ENCODE peak calls at places on chromosomes 3 and 15, in ten cellular contexts. A is colonic mucosa, P is fibroblast of lung, H is brain microvascular endothelial cell, L is heart left ventricle, N is PC-9, E is Peyer's patch, V is WERI-Rb-1, Z is dorsolateral prefrontal cortex, U is right lobe of liver. I is an unnamed sample.

GRCh38 chr3:64595253-64595694 is 92.5 kb downstream of the ADAMTS9 start:
- DNase-seq in A (no peak), P (peak), H (peak), L (peak), N (no peak), E (no peak), V (no peak), Z (no peak), U (no peak), I (no peak)

GRCh38 chr15:67174864-67175573 is 79.4 kb downstream of the AAGAB start:
- DNase-seq in A (peak), P (no peak), H (no peak), L (no peak), N (peak), E (peak), V (no peak), Z (no peak), U (no peak), I (no peak)

GRCh38 chr3:120796944-120797343 is 54.4 kb downstream of the GTF2E1 start:
- DNase-seq in A (no peak), P (no peak), H (no peak), L (no peak), N (no peak), E (no peak), V (no peak), Z (no peak), U (no peak), I (no peak)

GRCh38 chr3:5974637-5975322 is 787.3 kb downstream of the EDEM1 start:
- DNase-seq in A (no peak), P (no peak), H (no peak), L (no peak), N (no peak), E (no peak), V (no peak), Z (no peak), U (no peak), I (no peak)

GRCh38 chr3:190585771-190586630 is 72.1 kb downstream of the IL1RAP start:
- DNase-seq in A (no peak), P (peak), H (peak), L (no peak), N (peak), E (no peak), V (no peak), Z (no peak), U (no peak), I (no peak)

GRCh38 chr3:140011086-140011485 is 76.1 kb downstream of the CLSTN2 start:
- DNase-seq in A (no peak), P (no peak), H (no peak), L (no peak), N (no peak), E (no peak), V (no peak), Z (no peak), U (no peak), I (no peak)

GRCh38 chr3:81998139-81998755 is 236.8 kb upstream of the GBE1 start:
- DNase-seq in A (no peak), P (peak), H (peak), L (no peak), N (no peak), E (no peak), V (no peak), Z (no peak), U (no peak), I (no peak)

GRCh38 chr15:38895326-38896282 is 331.0 kb upstream of the RASGRP1 start:
- DNase-seq in A (no peak), P (peak), H (peak), L (no peak), N (no peak), E (no peak), V (no peak), Z (no peak), U (no peak), I (no peak)

GRCh38 chr15:73927003-73927475 is 777 bp downstream of the LOXL1 start:
- DNase-seq in A (peak), P (no peak), H (no peak), L (peak), N (peak), E (peak), V (no peak), Z (no peak), U (no peak), I (no peak)

GRCh38 chr3:4766263-4766662 is 213.0 kb upstream of the BHLHE40 start:
- DNase-seq in A (no peak), P (no peak), H (no peak), L (no peak), N (no peak), E (no peak), V (no peak), Z (no peak), U (no peak), I (no peak)

GRCh38 chr3:50617911-50618481 is 1.0 kb downstream of the MAPKAPK3 start:
- DNase-seq in A (no peak), P (no peak), H (no peak), L (no peak), N (no peak), E (no peak), V (no peak), Z (no peak), U (no peak), I (no peak)

GRCh38 chr3:7546219-7546618 is 685.3 kb downstream of the GRM7 start:
- DNase-seq in A (no peak), P (peak), H (peak), L (no peak), N (no peak), E (no peak), V (no peak), Z (no peak), U (no peak), I (no peak)

GRCh38 chr3:127881586-127881985 is 33.4 kb upstream of the KBTBD12 start:
- DNase-seq in A (no peak), P (no peak), H (no peak), L (no peak), N (no peak), E (no peak), V (no peak), Z (no peak), U (no peak), I (no peak)

GRCh38 chr3:66304293-66304692 is 83.5 kb downstream of the SLC25A26 start:
- DNase-seq in A (no peak), P (no peak), H (no peak), L (no peak), N (no peak), E (no peak), V (no peak), Z (no peak), U (no peak), I (no peak)

GRCh38 chr3:179046497-179047353 is 24.9 kb downstream of the ZMAT3 start:
- DNase-seq in A (no peak), P (no peak), H (peak), L (no peak), N (no peak), E (no peak), V (no peak), Z (no peak), U (no peak), I (no peak)

GRCh38 chr3:100402150-100402706 is 889 bp downstream of the LNP1 start:
- DNase-seq in A (no peak), P (peak), H (no peak), L (no peak), N (no peak), E (no peak), V (no peak), Z (no peak), U (no peak), I (no peak)

GRCh38 chr3:67744699-67745098 is 90.3 kb upstream of the SUCLG2 start:
- DNase-seq in A (no peak), P (no peak), H (no peak), L (no peak), N (no peak), E (no peak), V (no peak), Z (no peak), U (no peak), I (no peak)

GRCh38 chr3:64259646-64260045 is 34.4 kb upstream of the PRICKLE2 start:
- DNase-seq in A (no peak), P (peak), H (no peak), L (no peak), N (no peak), E (no peak), V (no peak), Z (no peak), U (no peak), I (no peak)

GRCh38 chr3:139718415-139718814 is 40.6 kb upstream of the NMNAT3 start:
- DNase-seq in A (peak), P (peak), H (peak), L (peak), N (peak), E (no peak), V (peak), Z (peak), U (peak), I (no peak)

GRCh38 chr15:57505056-57505713 is 86.5 kb upstream of the MYZAP start:
- DNase-seq in A (peak), P (peak), H (peak), L (no peak), N (peak), E (no peak), V (no peak), Z (no peak), U (no peak), I (no peak)

GRCh38 chr15:80811781-80812180 is 32.6 kb downstream of the CEMIP start:
- DNase-seq in A (no peak), P (no peak), H (no peak), L (no peak), N (no peak), E (no peak), V (no peak), Z (no peak), U (no peak), I (no peak)

GRCh38 chr15:92627014-92627413 is 28.6 kb downstream of the FAM174B start:
- DNase-seq in A (no peak), P (no peak), H (no peak), L (no peak), N (no peak), E (no peak), V (no peak), Z (no peak), U (no peak), I (no peak)

GRCh38 chr15:42084465-42085235 is 9.7 kb downstream of the PLA2G4D start:
- DNase-seq in A (peak), P (peak), H (peak), L (peak), N (peak), E (peak), V (peak), Z (no peak), U (peak), I (no peak)

GRCh38 chr3:30707825-30708224 is 101.4 kb downstream of the TGFBR2 start:
- DNase-seq in A (no peak), P (no peak), H (no peak), L (no peak), N (no peak), E (no peak), V (no peak), Z (no peak), U (no peak), I (no peak)

GRCh38 chr15:58980351-58980939 is 7.0 kb upstream of the RNF111 start:
- DNase-seq in A (no peak), P (peak), H (no peak), L (no peak), N (no peak), E (no peak), V (no peak), Z (no peak), U (no peak), I (no peak)

GRCh38 chr15:48868549-48868948 is 9.4 kb upstream of the EID1 start:
- DNase-seq in A (no peak), P (peak), H (peak), L (no peak), N (no peak), E (no peak), V (no peak), Z (no peak), U (no peak), I (no peak)

GRCh38 chr15:73979636-73980035 is 12.5 kb downstream of the STOML1 start:
- DNase-seq in A (no peak), P (no peak), H (no peak), L (no peak), N (no peak), E (no peak), V (peak), Z (no peak), U (peak), I (no peak)

GRCh38 chr15:73110246-73110645 is 58.0 kb downstream of the NEO1 start:
- DNase-seq in A (no peak), P (no peak), H (no peak), L (no peak), N (no peak), E (no peak), V (no peak), Z (no peak), U (no peak), I (no peak)

GRCh38 chr15:96053039-96054021 is 277.2 kb upstream of the NR2F2 start:
- DNase-seq in A (peak), P (peak), H (no peak), L (peak), N (peak), E (peak), V (no peak), Z (no peak), U (peak), I (no peak)

GRCh38 chr3:60755094-60755493 is 496.2 kb downstream of the FHIT start:
- DNase-seq in A (no peak), P (no peak), H (no peak), L (no peak), N (no peak), E (no peak), V (peak), Z (no peak), U (no peak), I (no peak)

GRCh38 chr15:28913171-28913765 is 27.5 kb downstream of the APBA2 start:
- DNase-seq in A (no peak), P (no peak), H (no peak), L (no peak), N (no peak), E (no peak), V (peak), Z (no peak), U (peak), I (no peak)
- TF ChIP-seq CTCF in A (no peak), P (no peak), H (peak), L (no peak), N (no peak), E (no peak), V (peak), Z (no peak), U (no peak), I (no peak)

DNA sequence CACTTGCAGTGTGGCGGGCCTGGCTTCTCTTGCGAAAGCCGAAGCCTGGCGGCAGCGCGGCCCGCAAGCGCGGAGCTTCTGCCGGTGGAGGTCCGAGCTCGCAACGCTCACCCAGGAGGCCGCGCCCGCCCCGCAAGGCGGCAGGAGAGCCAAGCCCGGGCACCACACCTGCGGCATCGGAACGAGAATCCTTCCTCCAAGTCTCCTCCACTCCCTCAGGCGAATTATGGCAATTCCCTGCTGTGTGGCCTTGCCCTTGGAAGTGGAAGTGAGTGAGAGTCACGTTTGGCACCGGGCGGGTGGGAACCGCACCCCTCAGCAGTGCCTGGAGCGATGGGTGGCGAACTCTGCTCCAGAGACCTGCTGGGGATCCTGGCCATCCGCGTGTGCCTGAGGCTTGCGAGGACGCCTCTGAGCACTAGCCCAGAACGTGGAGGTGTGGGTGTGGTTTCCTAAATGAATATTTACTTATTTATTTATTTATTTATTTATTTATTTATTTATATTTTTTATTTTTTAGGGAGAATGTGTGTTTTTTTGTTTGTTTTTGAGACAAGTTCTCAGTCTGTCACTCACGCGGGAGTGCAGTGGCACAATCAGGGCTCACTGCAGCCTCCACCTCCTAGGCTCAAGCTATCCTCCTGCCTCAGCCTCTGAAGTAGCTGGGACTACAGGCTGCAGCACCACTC is 133.7 kb upstream of the UBE2E1 start:
- DNase-seq in A (peak), P (peak), H (no peak), L (peak), N (peak), E (peak), V (no peak), Z (no peak), U (no peak), I (no peak)
- H3K4me3 ChIP-seq in A (peak), P (no peak), H (peak), L (peak), N (peak), E (peak), V (no peak), Z (peak), U (peak), I (peak)

DNA sequence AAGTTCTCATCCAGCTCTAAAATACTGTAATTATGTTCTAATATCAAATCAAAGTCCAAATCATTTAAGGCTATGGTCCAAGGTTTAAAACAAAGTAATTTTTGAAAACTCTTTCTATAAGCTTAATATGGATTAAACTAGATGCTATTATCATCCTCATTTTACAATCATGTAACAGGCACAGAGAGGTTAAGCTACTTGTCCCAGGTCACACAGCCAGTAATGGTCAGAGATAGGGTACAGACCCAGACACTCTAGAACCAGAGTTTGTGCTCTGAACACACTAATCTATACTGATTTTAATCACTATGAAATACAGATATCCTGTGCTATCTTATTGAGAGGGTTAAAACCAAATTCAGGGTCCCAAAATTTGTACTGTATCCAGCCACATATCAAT is 44.8 kb downstream of the DENND4A start:
- DNase-seq in A (no peak), P (no peak), H (no peak), L (no peak), N (no peak), E (no peak), V (no peak), Z (no peak), U (no peak), I (no peak)
- H3K27ac ChIP-seq in A (no peak), P (no peak), H (no peak), L (no peak), N (no peak), E (no peak), V (no peak), Z (no peak), U (no peak), I (no peak)

DNA sequence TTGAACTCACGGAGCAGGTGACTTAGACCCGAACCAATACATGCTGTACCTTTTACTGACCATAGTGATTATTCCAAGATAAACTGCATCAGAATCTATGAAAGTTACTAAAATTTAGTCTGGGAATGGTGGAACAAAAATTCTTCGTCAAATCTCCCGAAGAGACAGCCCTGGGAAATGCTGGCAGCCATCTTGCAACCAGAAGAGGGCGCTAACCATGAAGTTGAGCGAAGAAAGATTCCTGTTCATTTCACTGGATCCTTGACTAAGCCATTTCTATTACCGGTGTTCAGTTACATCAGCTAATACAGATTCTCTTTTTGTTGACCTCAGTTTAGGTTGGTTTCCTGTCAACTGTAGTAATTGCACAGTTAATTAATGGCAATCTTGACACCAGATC is 199.6 kb downstream of the SLC9A9 start:
- DNase-seq in A (no peak), P (peak), H (no peak), L (no peak), N (no peak), E (no peak), V (peak), Z (no peak), U (no peak), I (no peak)
- TF ChIP-seq CTCF in A (no peak), P (peak), H (peak), L (no peak), N (peak), E (no peak), V (peak), Z (no peak), U (peak), I (no peak)

GRCh38 chr3:57986261-57986660 is 22.0 kb upstream of the FLNB start:
- DNase-seq in A (no peak), P (no peak), H (no peak), L (no peak), N (no peak), E (no peak), V (no peak), Z (no peak), U (no peak), I (no peak)

GRCh38 chr3:57983734-57984518 is 24.3 kb upstream of the FLNB start:
- DNase-seq in A (peak), P (peak), H (peak), L (peak), N (peak), E (peak), V (peak), Z (peak), U (peak), I (no peak)

GRCh38 chr3:57982561-57983243 is 25.5 kb upstream of the FLNB start:
- DNase-seq in A (no peak), P (no peak), H (no peak), L (no peak), N (no peak), E (no peak), V (no peak), Z (no peak), U (no peak), I (no peak)

GRCh38 chr3:57985176-57985976 is 22.8 kb upstream of the FLNB start:
- DNase-seq in A (no peak), P (no peak), H (no peak), L (no peak), N (no peak), E (no peak), V (no peak), Z (no peak), U (no peak), I (no peak)

GRCh38 chr3:57985977-57986246 is 22.3 kb upstream of the FLNB start:
- DNase-seq in A (no peak), P (no peak), H (no peak), L (no peak), N (no peak), E (no peak), V (no peak), Z (no peak), U (no peak), I (no peak)
- H3K4me3 ChIP-seq in A (no peak), P (no peak), H (no peak), L (no peak), N (no peak), E (no peak), V (no peak), Z (no peak), U (no peak), I (no peak)

GRCh38 chr3:168095611-168096209 is at the start of gene GOLIM4:
- DNase-seq in A (peak), P (peak), H (peak), L (peak), N (peak), E (peak), V (peak), Z (peak), U (peak), I (peak)
- H3K27ac ChIP-seq in A (peak), P (peak), H (peak), L (peak), N (peak), E (peak), V (peak), Z (peak), U (peak), I (peak)

DNA sequence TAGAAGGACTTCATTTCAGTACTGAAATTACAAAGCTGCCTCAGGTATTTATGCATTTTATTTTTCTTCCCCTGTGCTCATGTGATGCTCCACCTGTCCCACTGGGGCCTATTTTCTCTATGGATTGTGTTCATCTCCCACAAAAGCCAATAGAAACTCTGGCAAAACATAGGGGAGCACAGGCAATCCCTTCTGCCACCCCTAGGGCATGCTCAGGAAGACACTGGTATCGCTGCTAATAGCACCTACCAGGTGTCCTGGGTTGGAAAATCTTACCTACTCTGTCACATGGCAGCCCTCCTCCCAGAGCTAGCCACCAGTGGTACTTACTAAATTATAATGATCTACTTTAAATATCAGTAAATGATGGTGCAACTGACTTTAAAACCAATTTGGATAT is 427.4 kb downstream of the FGF12 start:
- DNase-seq in A (no peak), P (no peak), H (no peak), L (no peak), N (no peak), E (no peak), V (no peak), Z (no peak), U (no peak), I (no peak)
- TF ChIP-seq CTCF in A (no peak), P (no peak), H (no peak), L (no peak), N (no peak), E (no peak), V (no peak), Z (no peak), U (no peak), I (no peak)

GRCh38 chr3:197521277-197522182 is 34.2 kb downstream of the BDH1 start:
- DNase-seq in A (no peak), P (no peak), H (no peak), L (no peak), N (no peak), E (no peak), V (no peak), Z (no peak), U (no peak), I (no peak)
- H3K4me3 ChIP-seq in A (no peak), P (no peak), H (no peak), L (no peak), N (no peak), E (no peak), V (no peak), Z (peak), U (no peak), I (no peak)

I was measured in esophagus squamous epithelium.